ENCODE peak calls at places on chromosomes 3 and 15, in seven cellular contexts. One of them, this sample, is unnamed.

GRCh38 chr15:78316211-78317077 is 17.0 kb upstream of the SKIC8 start:
- DNase-seq in OCI-LY7: no peak
- DNase-seq in GM23248: no peak
- DNase-seq in MM.1S: no peak
- DNase-seq in neural progenitor cell: peak
- DNase-seq in GM23338: peak
- DNase-seq in PC-3: no peak
- DNase-seq in this sample: peak

GRCh38 chr15:95840004-95840403 is 490.5 kb upstream of the NR2F2 start:
- DNase-seq in OCI-LY7: no peak
- DNase-seq in GM23248: peak
- DNase-seq in MM.1S: no peak
- DNase-seq in neural progenitor cell: no peak
- DNase-seq in GM23338: no peak
- DNase-seq in PC-3: no peak
- DNase-seq in this sample: peak

GRCh38 chr3:54225841-54226528 is 103.6 kb downstream of the CACNA2D3 start:
- DNase-seq in OCI-LY7: no peak
- DNase-seq in GM23248: no peak
- DNase-seq in MM.1S: no peak
- DNase-seq in neural progenitor cell: no peak
- DNase-seq in GM23338: no peak
- DNase-seq in PC-3: no peak
- DNase-seq in this sample: no peak

GRCh38 chr3:188076176-188076575 is 77.8 kb upstream of the LPP start:
- DNase-seq in OCI-LY7: no peak
- DNase-seq in GM23248: no peak
- DNase-seq in MM.1S: no peak
- DNase-seq in neural progenitor cell: no peak
- DNase-seq in GM23338: no peak
- DNase-seq in PC-3: no peak
- DNase-seq in this sample: no peak

GRCh38 chr3:104635872-104636580 is 730.7 kb upstream of the ALCAM start:
- DNase-seq in OCI-LY7: no peak
- DNase-seq in GM23248: peak
- DNase-seq in MM.1S: no peak
- DNase-seq in neural progenitor cell: no peak
- DNase-seq in GM23338: peak
- DNase-seq in PC-3: peak
- DNase-seq in this sample: no peak

GRCh38 chr3:127019449-127019848 is 36.5 kb downstream of the PLXNA1 start:
- DNase-seq in OCI-LY7: no peak
- DNase-seq in GM23248: peak
- DNase-seq in MM.1S: no peak
- DNase-seq in neural progenitor cell: no peak
- DNase-seq in GM23338: no peak
- DNase-seq in PC-3: peak
- DNase-seq in this sample: no peak

GRCh38 chr3:12629560-12629959 is 34.4 kb downstream of the RAF1 start:
- DNase-seq in OCI-LY7: no peak
- DNase-seq in GM23248: peak
- DNase-seq in MM.1S: no peak
- DNase-seq in neural progenitor cell: no peak
- DNase-seq in GM23338: no peak
- DNase-seq in PC-3: peak
- DNase-seq in this sample: no peak

GRCh38 chr15:61752001-61752400 is 308.2 kb downstream of the VPS13C start:
- DNase-seq in OCI-LY7: no peak
- DNase-seq in GM23248: no peak
- DNase-seq in MM.1S: no peak
- DNase-seq in neural progenitor cell: no peak
- DNase-seq in GM23338: peak
- DNase-seq in PC-3: no peak
- DNase-seq in this sample: no peak

GRCh38 chr3:151312972-151313371 is 3.6 kb downstream of the GPR87 start:
- DNase-seq in OCI-LY7: no peak
- DNase-seq in GM23248: no peak
- DNase-seq in MM.1S: no peak
- DNase-seq in neural progenitor cell: no peak
- DNase-seq in GM23338: no peak
- DNase-seq in PC-3: no peak
- DNase-seq in this sample: no peak

GRCh38 chr3:71744738-71745137 is 8.9 kb upstream of the GPR27 start:
- DNase-seq in OCI-LY7: no peak
- DNase-seq in GM23248: no peak
- DNase-seq in MM.1S: no peak
- DNase-seq in neural progenitor cell: no peak
- DNase-seq in GM23338: no peak
- DNase-seq in PC-3: no peak
- DNase-seq in this sample: no peak

GRCh38 chr3:96900600-96900999 is 86.2 kb downstream of the EPHA6 start:
- DNase-seq in OCI-LY7: no peak
- DNase-seq in GM23248: no peak
- DNase-seq in MM.1S: no peak
- DNase-seq in neural progenitor cell: no peak
- DNase-seq in GM23338: no peak
- DNase-seq in PC-3: no peak
- DNase-seq in this sample: no peak

GRCh38 chr3:126472277-126473006 is 3.2 kb downstream of the ZXDC start:
- DNase-seq in OCI-LY7: peak
- DNase-seq in GM23248: peak
- DNase-seq in MM.1S: no peak
- DNase-seq in neural progenitor cell: no peak
- DNase-seq in GM23338: no peak
- DNase-seq in PC-3: peak
- DNase-seq in this sample: peak

GRCh38 chr3:69370945-69371301 is 15.0 kb downstream of the FRMD4B start:
- DNase-seq in OCI-LY7: no peak
- DNase-seq in GM23248: peak
- DNase-seq in MM.1S: no peak
- DNase-seq in neural progenitor cell: no peak
- DNase-seq in GM23338: peak
- DNase-seq in PC-3: no peak
- DNase-seq in this sample: no peak

GRCh38 chr15:41990243-41990605 is 17.9 kb upstream of the EHD4 start:
- DNase-seq in OCI-LY7: peak
- DNase-seq in GM23248: no peak
- DNase-seq in MM.1S: no peak
- DNase-seq in neural progenitor cell: no peak
- DNase-seq in GM23338: no peak
- DNase-seq in PC-3: no peak
- DNase-seq in this sample: no peak

GRCh38 chr15:91196768-91197167 is 96.7 kb downstream of the SV2B start:
- DNase-seq in OCI-LY7: no peak
- DNase-seq in GM23248: no peak
- DNase-seq in MM.1S: no peak
- DNase-seq in neural progenitor cell: no peak
- DNase-seq in GM23338: no peak
- DNase-seq in PC-3: no peak
- DNase-seq in this sample: no peak

GRCh38 chr3:177136715-177137114 is 60.6 kb downstream of the TBL1XR1 start:
- DNase-seq in OCI-LY7: no peak
- DNase-seq in GM23248: no peak
- DNase-seq in MM.1S: no peak
- DNase-seq in neural progenitor cell: no peak
- DNase-seq in GM23338: no peak
- DNase-seq in PC-3: no peak
- DNase-seq in this sample: no peak

GRCh38 chr15:55334997-55335396 is 16.0 kb downstream of the PIGB start:
- DNase-seq in OCI-LY7: no peak
- DNase-seq in GM23248: peak
- DNase-seq in MM.1S: no peak
- DNase-seq in neural progenitor cell: no peak
- DNase-seq in GM23338: no peak
- DNase-seq in PC-3: peak
- DNase-seq in this sample: no peak

GRCh38 chr15:39431371-39431770 is 149.5 kb upstream of the THBS1 start:
- DNase-seq in OCI-LY7: no peak
- DNase-seq in GM23248: peak
- DNase-seq in MM.1S: no peak
- DNase-seq in neural progenitor cell: no peak
- DNase-seq in GM23338: no peak
- DNase-seq in PC-3: no peak
- DNase-seq in this sample: no peak

GRCh38 chr3:30476373-30477082 is 129.9 kb upstream of the TGFBR2 start:
- DNase-seq in OCI-LY7: no peak
- DNase-seq in GM23248: peak
- DNase-seq in MM.1S: no peak
- DNase-seq in neural progenitor cell: no peak
- DNase-seq in GM23338: no peak
- DNase-seq in PC-3: peak
- DNase-seq in this sample: no peak

GRCh38 chr3:168071535-168071934 is 24.2 kb downstream of the GOLIM4 start:
- DNase-seq in OCI-LY7: no peak
- DNase-seq in GM23248: peak
- DNase-seq in MM.1S: no peak
- DNase-seq in neural progenitor cell: no peak
- DNase-seq in GM23338: no peak
- DNase-seq in PC-3: peak
- DNase-seq in this sample: no peak

GRCh38 chr15:68639926-68640600 is 61.3 kb downstream of the CORO2B start:
- DNase-seq in OCI-LY7: no peak
- DNase-seq in GM23248: peak
- DNase-seq in MM.1S: no peak
- DNase-seq in neural progenitor cell: no peak
- DNase-seq in GM23338: no peak
- DNase-seq in PC-3: peak
- DNase-seq in this sample: no peak

GRCh38 chr15:95160316-95160715 is 929.0 kb downstream of the MCTP2 start:
- DNase-seq in OCI-LY7: no peak
- DNase-seq in GM23248: no peak
- DNase-seq in MM.1S: no peak
- DNase-seq in neural progenitor cell: no peak
- DNase-seq in GM23338: no peak
- DNase-seq in PC-3: no peak
- DNase-seq in this sample: no peak

DNA sequence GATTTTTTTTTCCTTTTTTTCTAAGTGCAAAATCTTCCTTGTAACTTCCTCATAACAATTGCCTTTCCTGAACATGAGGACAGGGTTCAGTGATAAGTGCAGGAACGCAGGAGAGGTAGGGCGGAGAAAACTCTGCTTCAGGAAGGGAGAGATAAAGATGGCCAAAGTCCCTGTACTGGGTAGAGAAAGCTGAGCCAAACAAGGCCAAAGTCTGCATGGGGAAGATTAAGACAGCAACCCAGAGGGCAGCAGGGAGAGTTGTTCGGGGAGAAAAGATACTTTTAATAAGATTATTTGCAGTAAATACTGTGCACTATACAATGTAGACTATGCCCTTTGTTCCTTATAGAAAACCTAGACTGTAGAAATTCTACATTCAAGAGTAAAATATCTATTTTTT is 55.4 kb upstream of the LRRFIP2 start:
- DNase-seq in OCI-LY7: no peak
- DNase-seq in GM23248: no peak
- DNase-seq in MM.1S: no peak
- DNase-seq in neural progenitor cell: no peak
- DNase-seq in GM23338: no peak
- DNase-seq in PC-3: no peak
- DNase-seq in this sample: peak
- TF ChIP-seq EZH2phosphoT487 in OCI-LY7: no peak
- TF ChIP-seq EZH2phosphoT487 in GM23248: no peak
- TF ChIP-seq EZH2phosphoT487 in MM.1S: no peak
- TF ChIP-seq EZH2phosphoT487 in neural progenitor cell: no peak
- TF ChIP-seq EZH2phosphoT487 in GM23338: no peak
- TF ChIP-seq EZH2phosphoT487 in PC-3: no peak
- TF ChIP-seq EZH2phosphoT487 in this sample: no peak

GRCh38 chr3:171663805-171664204 is 146.5 kb downstream of the PLD1 start:
- DNase-seq in OCI-LY7: no peak
- DNase-seq in GM23248: no peak
- DNase-seq in MM.1S: no peak
- DNase-seq in neural progenitor cell: no peak
- DNase-seq in GM23338: no peak
- DNase-seq in PC-3: no peak
- DNase-seq in this sample: no peak
- TF ChIP-seq EZH2phosphoT487 in OCI-LY7: no peak
- TF ChIP-seq EZH2phosphoT487 in GM23248: no peak
- TF ChIP-seq EZH2phosphoT487 in MM.1S: no peak
- TF ChIP-seq EZH2phosphoT487 in neural progenitor cell: no peak
- TF ChIP-seq EZH2phosphoT487 in GM23338: no peak
- TF ChIP-seq EZH2phosphoT487 in PC-3: no peak
- TF ChIP-seq EZH2phosphoT487 in this sample: no peak

DNA sequence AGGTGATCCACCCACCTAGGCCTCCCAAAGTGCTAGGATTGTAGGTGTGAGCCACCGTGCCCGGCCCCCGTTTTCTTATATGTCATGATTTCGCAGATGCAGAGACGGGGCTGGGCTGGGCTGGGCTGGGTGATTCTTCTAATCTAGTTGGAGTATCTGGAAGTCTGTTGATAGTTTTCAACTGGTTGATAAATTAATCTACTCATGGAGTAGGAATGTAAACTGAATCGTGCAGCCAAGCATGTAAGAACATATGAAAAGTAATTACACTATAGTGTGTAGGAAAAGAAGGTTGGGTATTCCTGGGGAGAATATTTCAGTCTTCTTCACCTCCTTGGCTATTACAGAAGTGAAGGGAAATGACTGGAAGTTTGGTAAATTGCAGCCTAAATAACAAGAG is 82.6 kb upstream of the MAGI1 start:
- DNase-seq in OCI-LY7: no peak
- DNase-seq in GM23248: peak
- DNase-seq in MM.1S: no peak
- DNase-seq in neural progenitor cell: no peak
- DNase-seq in GM23338: no peak
- DNase-seq in PC-3: peak
- DNase-seq in this sample: no peak
- TF ChIP-seq EZH2phosphoT487 in OCI-LY7: no peak
- TF ChIP-seq EZH2phosphoT487 in GM23248: no peak
- TF ChIP-seq EZH2phosphoT487 in MM.1S: no peak
- TF ChIP-seq EZH2phosphoT487 in neural progenitor cell: no peak
- TF ChIP-seq EZH2phosphoT487 in GM23338: no peak
- TF ChIP-seq EZH2phosphoT487 in PC-3: no peak
- TF ChIP-seq EZH2phosphoT487 in this sample: no peak

GRCh38 chr3:48563382-48563918 is at the start of gene UCN2:
- DNase-seq in OCI-LY7: no peak
- DNase-seq in GM23248: peak
- DNase-seq in MM.1S: no peak
- DNase-seq in neural progenitor cell: no peak
- DNase-seq in GM23338: no peak
- DNase-seq in PC-3: no peak
- DNase-seq in this sample: no peak
- TF ChIP-seq EZH2phosphoT487 in OCI-LY7: no peak
- TF ChIP-seq EZH2phosphoT487 in GM23248: no peak
- TF ChIP-seq EZH2phosphoT487 in MM.1S: no peak
- TF ChIP-seq EZH2phosphoT487 in neural progenitor cell: no peak
- TF ChIP-seq EZH2phosphoT487 in GM23338: no peak
- TF ChIP-seq EZH2phosphoT487 in PC-3: no peak
- TF ChIP-seq EZH2phosphoT487 in this sample: no peak

GRCh38 chr15:69648215-69648614 is 195.6 kb downstream of the RPLP1 start:
- DNase-seq in OCI-LY7: no peak
- DNase-seq in GM23248: peak
- DNase-seq in MM.1S: no peak
- DNase-seq in neural progenitor cell: no peak
- DNase-seq in GM23338: peak
- DNase-seq in PC-3: no peak
- DNase-seq in this sample: peak
- TF ChIP-seq EZH2phosphoT487 in OCI-LY7: no peak
- TF ChIP-seq EZH2phosphoT487 in GM23248: no peak
- TF ChIP-seq EZH2phosphoT487 in MM.1S: no peak
- TF ChIP-seq EZH2phosphoT487 in neural progenitor cell: no peak
- TF ChIP-seq EZH2phosphoT487 in GM23338: no peak
- TF ChIP-seq EZH2phosphoT487 in PC-3: no peak
- TF ChIP-seq EZH2phosphoT487 in this sample: no peak